ENCODE peak calls at places on chromosomes 7 and 10, in four cellular contexts. One of them, this sample, is unnamed.

GRCh38 chr7:149621776-149622175 is 124.2 kb upstream of the ZNF746 start:
- DNase-seq in K562: no peak
- DNase-seq in A549: no peak
- DNase-seq in IMR-90: no peak
- DNase-seq in this sample: no peak

GRCh38 chr7:42479452-42480303 is 242.7 kb upstream of the GLI3 start:
- DNase-seq in IMR-90: no peak
- DNase-seq in A549: no peak
- DNase-seq in K562: no peak
- DNase-seq in this sample: no peak

GRCh38 chr7:120190109-120190508 is 82.9 kb upstream of the KCND2 start:
- DNase-seq in K562: no peak
- DNase-seq in A549: no peak
- DNase-seq in IMR-90: no peak
- DNase-seq in this sample: no peak

GRCh38 chr7:132162745-132163144 is 413.5 kb downstream of the PLXNA4 start:
- DNase-seq in A549: no peak
- DNase-seq in IMR-90: no peak
- DNase-seq in K562: no peak
- DNase-seq in this sample: no peak

GRCh38 chr10:104589431-104589830 is 51.7 kb upstream of the SORCS3 start:
- DNase-seq in A549: no peak
- DNase-seq in IMR-90: no peak
- DNase-seq in K562: no peak
- DNase-seq in this sample: no peak

GRCh38 chr10:24446739-24447138 is 237.8 kb downstream of the KIAA1217 start:
- DNase-seq in IMR-90: peak; percentile 98
- DNase-seq in A549: no peak
- DNase-seq in K562: no peak
- DNase-seq in this sample: no peak

GRCh38 chr10:7889947-7890542 is 71.7 kb downstream of the TAF3 start:
- DNase-seq in K562: no peak
- DNase-seq in IMR-90: no peak
- DNase-seq in A549: no peak
- DNase-seq in this sample: no peak

GRCh38 chr7:15780271-15780670 is 93.8 kb upstream of the MEOX2 start:
- DNase-seq in IMR-90: peak; percentile 10
- DNase-seq in K562: no peak
- DNase-seq in A549: no peak
- DNase-seq in this sample: no peak

GRCh38 chr10:119786117-119786769 is 60.4 kb downstream of the INPP5F start:
- DNase-seq in K562: no peak
- DNase-seq in A549: no peak
- DNase-seq in IMR-90: peak; percentile 78
- DNase-seq in this sample: peak; percentile 87

DNA sequence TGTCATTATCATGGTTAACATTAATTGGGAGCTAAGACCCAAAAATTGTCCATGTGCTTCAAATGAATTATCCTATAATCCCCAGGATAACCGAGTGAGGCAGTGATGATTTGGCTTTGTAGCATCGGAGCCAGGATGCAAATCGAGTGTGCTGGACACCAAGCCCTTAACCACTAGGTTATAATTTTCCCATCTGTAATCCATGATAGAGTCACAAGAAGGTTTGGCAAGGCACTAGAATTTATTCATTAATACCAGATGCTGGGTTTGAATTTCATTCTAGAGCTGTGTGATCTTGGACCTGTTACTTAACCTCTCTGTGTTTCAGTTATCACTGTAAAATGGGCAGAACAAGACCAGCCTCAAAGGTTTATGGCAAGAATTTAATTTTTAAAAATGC is 21.0 kb upstream of the ITGB1 start:
- DNase-seq in K562: no peak
- DNase-seq in A549: no peak
- DNase-seq in IMR-90: no peak
- DNase-seq in this sample: no peak
- TF ChIP-seq MAZ in K562: no peak
- TF ChIP-seq MAZ in A549: no peak
- TF ChIP-seq MAZ in IMR-90: no peak
- TF ChIP-seq MAZ in this sample: no peak

GRCh38 chr7:101487753-101488152 is 125.1 kb downstream of the COL26A1 start:
- DNase-seq in IMR-90: no peak
- DNase-seq in A549: no peak
- DNase-seq in K562: no peak
- DNase-seq in this sample: no peak

GRCh38 chr7:101488826-101489572 is 126.3 kb downstream of the COL26A1 start:
- DNase-seq in IMR-90: no peak
- DNase-seq in K562: no peak
- DNase-seq in A549: peak; percentile 80
- DNase-seq in this sample: no peak

GRCh38 chr7:101486056-101486763 is 123.5 kb downstream of the COL26A1 start:
- DNase-seq in A549: no peak
- DNase-seq in K562: no peak
- DNase-seq in IMR-90: no peak
- DNase-seq in this sample: no peak

DNA sequence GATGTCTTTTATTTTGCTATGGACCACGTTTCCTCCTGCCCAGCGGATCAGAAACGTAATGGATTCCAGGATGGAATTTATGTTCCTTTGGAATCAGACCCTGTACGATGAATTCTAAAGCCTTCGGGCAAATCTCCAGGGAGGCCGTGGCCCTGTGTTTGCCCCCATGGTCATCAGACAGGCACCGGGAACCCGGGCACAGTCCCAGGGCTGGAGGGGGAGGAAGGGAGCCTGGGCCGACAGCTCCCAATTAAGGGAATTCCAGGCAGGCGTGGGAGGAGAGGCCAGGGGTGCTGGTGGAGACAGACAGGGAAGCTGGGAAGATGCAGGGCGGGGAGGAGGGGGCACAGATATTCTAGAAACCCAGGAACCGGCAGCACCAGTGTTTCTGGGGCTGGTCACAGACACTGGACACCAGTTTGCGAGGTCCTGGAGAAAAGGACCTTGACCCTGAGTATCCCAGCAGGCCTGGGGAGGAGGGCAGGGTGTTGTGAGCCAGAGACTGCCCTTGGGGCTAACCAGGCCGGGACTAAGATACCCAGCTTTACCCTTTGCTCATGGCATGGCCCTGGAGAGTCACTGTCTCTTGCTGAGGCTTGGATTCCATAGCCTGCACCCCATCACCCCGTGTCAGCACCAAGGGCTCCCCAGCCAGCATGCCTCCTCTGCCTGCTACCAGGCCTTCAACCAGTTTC is 124.2 kb downstream of the COL26A1 start:
- DNase-seq in IMR-90: no peak
- DNase-seq in K562: no peak
- DNase-seq in A549: peak; percentile 50
- DNase-seq in this sample: no peak
- TF ChIP-seq MAZ in IMR-90: no peak
- TF ChIP-seq MAZ in K562: no peak
- TF ChIP-seq MAZ in A549: no peak
- TF ChIP-seq MAZ in this sample: no peak

DNA sequence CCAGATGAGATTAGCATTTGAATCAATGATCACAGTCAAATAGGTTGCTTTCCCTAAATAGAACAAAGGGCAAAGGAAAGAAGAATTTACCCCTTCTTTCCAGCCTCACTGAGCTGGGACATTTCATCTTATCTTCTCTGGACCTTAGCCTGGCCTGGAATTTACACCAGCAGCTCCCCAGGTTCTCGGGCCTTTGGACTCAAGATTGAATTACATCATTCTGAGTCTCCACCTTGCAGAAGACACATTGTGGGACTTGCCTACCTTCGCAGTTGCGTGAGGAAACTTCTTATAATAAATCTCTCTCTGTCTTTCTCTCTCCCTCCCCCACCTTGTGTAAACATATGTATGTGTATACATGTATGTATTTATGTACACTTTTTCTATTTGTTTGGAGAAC is 732.4 kb downstream of the IPMK start:
- DNase-seq in IMR-90: no peak
- DNase-seq in A549: no peak
- DNase-seq in K562: no peak
- DNase-seq in this sample: no peak
- TF ChIP-seq MAZ in IMR-90: no peak
- TF ChIP-seq MAZ in A549: no peak
- TF ChIP-seq MAZ in K562: no peak
- TF ChIP-seq MAZ in this sample: no peak

DNA sequence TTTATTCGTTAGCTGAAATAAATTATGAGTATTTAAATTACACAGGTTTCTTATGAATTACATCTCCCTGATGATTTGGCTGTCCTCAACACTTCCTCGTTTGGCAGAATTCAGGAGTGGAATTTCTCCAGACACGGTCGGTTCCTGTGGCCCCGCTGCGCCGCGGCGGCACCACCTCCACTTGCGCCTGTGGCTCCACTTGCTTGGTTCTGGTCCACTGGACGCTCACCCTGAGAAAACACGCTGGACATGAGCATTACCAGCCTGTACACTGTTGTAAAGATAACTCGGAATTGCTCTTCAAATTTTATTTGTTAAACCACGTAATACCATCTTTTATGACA is 85.3 kb downstream of the ZNF33B start:
- DNase-seq in A549: no peak
- DNase-seq in IMR-90: no peak
- DNase-seq in K562: peak; percentile 15
- DNase-seq in this sample: no peak
- TF ChIP-seq MAZ in A549: no peak
- TF ChIP-seq MAZ in IMR-90: no peak
- TF ChIP-seq MAZ in K562: no peak
- TF ChIP-seq MAZ in this sample: no peak